ENCODE peak calls at places on chromosomes 3 and 15, in nine cellular contexts. H, R, C, F, Y, A, T, J and K are unnamed samples.

GRCh38 chr3:172562881-172563835 is 39.9 kb upstream of the TNFSF10 start:
- DNase-seq in C (no peak), R (no peak), A (peak; percentile 97), Y (no peak), H (no peak), T (peak; percentile 25), F (peak; percentile 88), J (no peak), K (peak; percentile 34)

GRCh38 chr3:32816439-32817194 is 1.2 kb upstream of the TRIM71 start:
- DNase-seq in F (peak; percentile 21), T (no peak), Y (no peak), A (peak; percentile 5), H (no peak), C (peak; percentile 68), J (peak; percentile 45), R (no peak), K (peak; percentile 66)

GRCh38 chr3:3782469-3782868 is 16.8 kb upstream of the LRRN1 start:
- DNase-seq in T (no peak), H (no peak), A (no peak), J (no peak), R (no peak), C (no peak), Y (no peak), F (no peak), K (no peak)

GRCh38 chr15:81296673-81297072 is 27.3 kb downstream of the STARD5 start:
- DNase-seq in H (peak; percentile 79), J (peak; percentile 69), A (no peak), T (no peak), C (no peak), F (peak; percentile 54), Y (no peak), R (no peak), K (peak; percentile 51)

GRCh38 chr3:31341130-31341529 is 191.6 kb upstream of the STT3B start:
- DNase-seq in T (no peak), F (no peak), R (no peak), A (no peak), H (no peak), C (no peak), Y (no peak), J (no peak), K (no peak)

GRCh38 chr3:56042326-56042951 is 425.8 kb downstream of the ERC2 start:
- DNase-seq in A (peak; percentile 63), H (no peak), Y (peak; percentile 3), R (no peak), C (no peak), J (no peak), F (peak; percentile 76), T (peak; percentile 38), K (no peak)

GRCh38 chr3:143090966-143091365 is 28.6 kb upstream of the CHST2 start:
- DNase-seq in H (no peak), F (no peak), R (no peak), A (no peak), T (no peak), C (no peak), J (no peak), Y (no peak), K (no peak)

GRCh38 chr15:97023131-97023844 is 692.8 kb downstream of the NR2F2 start:
- DNase-seq in T (no peak), R (no peak), Y (no peak), A (no peak), F (peak; percentile 93), H (no peak), C (no peak), J (no peak), K (no peak)

GRCh38 chr3:196268270-196269163 is 19.0 kb downstream of the PCYT1A start:
- DNase-seq in J (no peak), Y (no peak), A (peak; percentile 74), T (no peak), H (no peak), F (peak; percentile 88), C (no peak), R (peak; percentile 59), K (no peak)

GRCh38 chr3:90044417-90044816 is 937.0 kb downstream of the EPHA3 start:
- DNase-seq in R (no peak), J (no peak), A (no peak), Y (no peak), H (no peak), C (no peak), T (no peak), F (no peak), K (no peak)

GRCh38 chr15:90580946-90581345 is 51.2 kb downstream of the CRTC3 start:
- DNase-seq in H (no peak), J (no peak), Y (no peak), C (no peak), T (no peak), R (no peak), F (no peak), A (no peak), K (no peak)

GRCh38 chr3:47374587-47374986 is 6.2 kb upstream of the PTPN23 start:
- DNase-seq in H (no peak), R (no peak), C (no peak), A (no peak), Y (no peak), F (no peak), J (no peak), T (no peak), K (no peak)

GRCh38 chr3:64956619-64957018 is 268.8 kb upstream of the ADAMTS9 start:
- DNase-seq in A (no peak), R (no peak), T (no peak), F (no peak), Y (no peak), H (no peak), C (no peak), J (no peak), K (no peak)

GRCh38 chr15:61917457-61917856 is 142.8 kb downstream of the VPS13C start:
- DNase-seq in F (no peak), H (no peak), Y (no peak), C (no peak), R (no peak), T (no peak), J (no peak), A (no peak), K (no peak)

GRCh38 chr3:126340081-126340511 is 17.1 kb downstream of the KLF15 start:
- DNase-seq in J (no peak), R (peak; percentile 73), C (no peak), H (peak; percentile 35), F (no peak), A (peak; percentile 75), Y (no peak), T (peak; percentile 5), K (no peak)

GRCh38 chr3:152281032-152281713 is 12.4 kb downstream of the MBNL1 start:
- DNase-seq in A (peak; percentile 43), R (no peak), Y (no peak), C (no peak), F (peak; percentile 31), T (no peak), J (peak; percentile 29), H (no peak), K (no peak)

GRCh38 chr3:11481561-11481960 is 162.2 kb downstream of the VGLL4 start:
- DNase-seq in A (no peak), R (peak; percentile 78), H (no peak), J (no peak), C (no peak), T (no peak), F (no peak), Y (no peak), K (no peak)

GRCh38 chr3:35663471-35663870 is 24.1 kb downstream of the ARPP21 start:
- DNase-seq in A (no peak), R (no peak), J (no peak), Y (no peak), F (no peak), T (no peak), H (no peak), C (no peak), K (no peak)

GRCh38 chr15:84826369-84826823 is 9.2 kb downstream of the ALPK3 start:
- DNase-seq in A (peak; percentile 26), Y (peak; percentile 75), R (no peak), C (no peak), F (peak; percentile 31), T (no peak), J (no peak), H (no peak), K (no peak)
- TF ChIP-seq CTCF in A (no peak), Y (peak; percentile 66), R (no peak), C (no peak), F (peak; percentile 52), T (no peak), J (peak; percentile 74), H (peak; percentile 29), K (peak; percentile 58)

GRCh38 chr15:37891754-37892368 is 42.6 kb upstream of the TMCO5A start:
- DNase-seq in T (peak; percentile 52), A (peak; percentile 57), J (no peak), R (no peak), Y (peak; percentile 5), H (no peak), C (no peak), F (peak; percentile 75), K (peak; percentile 5)
- TF ChIP-seq CTCF in T (peak; percentile 88), A (peak; percentile 98), J (peak; percentile 74), R (peak; percentile 23), Y (peak; percentile 56), H (peak; percentile 69), C (peak; percentile 45), F (peak; percentile 88), K (peak; percentile 77)

GRCh38 chr15:94162946-94163345 is 68.4 kb upstream of the MCTP2 start:
- DNase-seq in R (no peak), H (no peak), Y (no peak), T (no peak), J (no peak), F (no peak), C (no peak), A (no peak), K (no peak)
- TF ChIP-seq CTCF in R (no peak), H (no peak), Y (no peak), T (no peak), J (no peak), F (no peak), C (no peak), A (no peak), K (no peak)

GRCh38 chr15:92902723-92903587 is 2.8 kb downstream of the CHD2 start:
- DNase-seq in A (no peak), Y (no peak), F (no peak), H (no peak), C (no peak), R (no peak), J (no peak), T (no peak), K (no peak)

GRCh38 chr15:92903956-92904831 is 4.1 kb downstream of the CHD2 start:
- DNase-seq in C (peak; percentile 100), H (peak; percentile 100), T (peak; percentile 95), F (peak; percentile 99), R (peak; percentile 100), A (peak; percentile 98), Y (peak; percentile 88), J (peak; percentile 100), K (peak; percentile 87)

GRCh38 chr15:92904832-92905640 is 4.9 kb downstream of the CHD2 start:
- DNase-seq in Y (no peak), H (no peak), F (no peak), R (no peak), T (no peak), A (no peak), J (no peak), C (no peak), K (no peak)

GRCh38 chr15:92902020-92902419 is 1.9 kb downstream of the CHD2 start:
- DNase-seq in C (no peak), J (no peak), R (no peak), A (peak; percentile 62), H (no peak), T (no peak), Y (no peak), F (peak; percentile 60), K (no peak)

DNA sequence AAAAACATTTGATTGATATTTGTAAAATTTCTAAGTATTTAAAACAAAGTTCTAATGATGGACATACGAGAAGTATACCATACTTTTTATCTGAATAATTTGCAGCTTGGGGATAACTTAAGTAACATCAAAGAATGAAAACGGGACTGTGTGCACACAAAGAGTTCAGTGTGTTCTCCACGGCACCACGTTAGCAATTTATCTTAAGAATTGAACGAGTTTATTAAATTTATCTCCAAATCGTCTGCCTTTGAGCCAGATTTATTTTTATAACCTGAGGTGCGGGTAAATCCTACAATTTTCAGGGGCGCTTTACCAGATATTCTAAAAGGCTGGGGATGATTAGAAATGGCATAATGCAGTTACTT is 3.4 kb downstream of the CHD2 start:
- DNase-seq in C (no peak), J (no peak), R (no peak), A (no peak), F (no peak), H (no peak), T (no peak), Y (no peak), K (no peak)
- TF ChIP-seq CTCF in C (no peak), J (no peak), R (no peak), A (no peak), F (no peak), H (no peak), T (no peak), Y (no peak), K (no peak)